ENCODE peak calls at places on chromosomes 2 and 18, in four cellular contexts. O is HCT116, E is lung, X is cardiac muscle cell. H is an unnamed sample. For H3K4me1 and H3K9me3, the result is how much of the 10 kb centered on the place peaks cover.

GRCh38 chr18:7571626-7572025 is 4.5 kb downstream of the PTPRM start:
- DNase-seq in O (no peak), E (no peak), X (no peak), H (no peak)

GRCh38 chr2:39435254-39435653 is 1.8 kb downstream of the MAP4K3 start:
- DNase-seq in O (no peak), E (no peak), X (peak), H (no peak)

GRCh38 chr2:210519594-210519993 is 36.8 kb upstream of the CPS1 start:
- DNase-seq in O (no peak), E (no peak), X (no peak), H (no peak)

GRCh38 chr2:3480352-3481010 is 38.9 kb downstream of the ADI1 start:
- DNase-seq in O (no peak), E (no peak), X (no peak), H (no peak)

GRCh38 chr2:207042155-207042554 is 102.8 kb downstream of the CPO start:
- DNase-seq in O (no peak), E (no peak), X (no peak), H (no peak)

GRCh38 chr18:57698571-57699276 is 77.1 kb upstream of the NARS1 start:
- DNase-seq in O (no peak), E (no peak), X (peak), H (no peak)

GRCh38 chr18:34697233-34697632 is 12.9 kb upstream of the DTNA start:
- DNase-seq in O (no peak), E (no peak), X (no peak), H (no peak)

GRCh38 chr2:216306868-216307267 is 65.4 kb downstream of the MARCHF4 start:
- DNase-seq in O (no peak), E (no peak), X (no peak), H (no peak)

GRCh38 chr2:143525006-143525405 is 395.8 kb downstream of the ARHGAP15 start:
- DNase-seq in O (no peak), E (no peak), X (no peak), H (no peak)

GRCh38 chr2:128312411-128312810 is 6.3 kb downstream of the HS6ST1 start:
- DNase-seq in O (no peak), E (no peak), X (no peak), H (no peak)

GRCh38 chr2:159793265-159793664 is 4.7 kb downstream of the CD302 start:
- DNase-seq in O (no peak), E (no peak), X (no peak), H (no peak)

GRCh38 chr2:1995086-1995485 is 250.8 kb upstream of the PXDN start:
- DNase-seq in O (no peak), E (no peak), X (no peak), H (no peak)

GRCh38 chr2:12083713-12084420 is 337.4 kb downstream of the LPIN1 start:
- DNase-seq in O (no peak), E (no peak), X (no peak), H (no peak)

GRCh38 chr2:174172802-174173355 is 75.5 kb downstream of the OLA1 start:
- DNase-seq in O (no peak), E (no peak), X (no peak), H (no peak)

GRCh38 chr2:685421-685820 is 8.2 kb upstream of the TMEM18 start:
- DNase-seq in O (no peak), E (no peak), X (no peak), H (no peak)

GRCh38 chr2:133504566-133505505 is 63.4 kb downstream of the NCKAP5 start:
- DNase-seq in O (no peak), E (no peak), X (peak), H (no peak)

GRCh38 chr2:129896226-129897100 is 83.0 kb upstream of the RAB6C start:
- DNase-seq in O (no peak), E (no peak), X (no peak), H (no peak)

GRCh38 chr18:12023375-12023774 is 42.1 kb downstream of the IMPA2 start:
- DNase-seq in O (no peak), E (no peak), X (no peak), H (no peak)

GRCh38 chr2:73101626-73102256 is 11.0 kb downstream of the RAB11FIP5 start:
- DNase-seq in O (no peak), E (no peak), X (no peak), H (no peak)

GRCh38 chr18:9348079-9348671 is 13.6 kb downstream of the TWSG1 start:
- DNase-seq in O (no peak), E (no peak), X (no peak), H (no peak)

GRCh38 chr18:37533647-37534565 is 31.7 kb downstream of the CELF4 start:
- DNase-seq in O (no peak), E (no peak), X (no peak), H (no peak)
- TF ChIP-seq CTCF in O (no peak), E (no peak), X (peak), H (no peak)

GRCh38 chr2:105397959-105398521 is 811 bp downstream of the FHL2 start:
- DNase-seq in O (no peak), E (no peak), X (no peak), H (no peak)
- H3K4me1 ChIP-seq in O (under half), E (under half), X (under half), H (under half)

GRCh38 chr2:95041824-95042442 is 16.4 kb downstream of the MAL start:
- DNase-seq in O (no peak), E (no peak), X (no peak), H (no peak)

GRCh38 chr2:95043300-95043786 is 17.8 kb downstream of the MAL start:
- DNase-seq in O (no peak), E (peak), X (peak), H (no peak)

GRCh38 chr2:95044598-95044997 is 19.1 kb downstream of the MAL start:
- DNase-seq in O (no peak), E (no peak), X (no peak), H (no peak)

GRCh38 chr2:95041060-95041823 is 15.7 kb downstream of the MAL start:
- DNase-seq in O (no peak), E (no peak), X (no peak), H (no peak)

DNA sequence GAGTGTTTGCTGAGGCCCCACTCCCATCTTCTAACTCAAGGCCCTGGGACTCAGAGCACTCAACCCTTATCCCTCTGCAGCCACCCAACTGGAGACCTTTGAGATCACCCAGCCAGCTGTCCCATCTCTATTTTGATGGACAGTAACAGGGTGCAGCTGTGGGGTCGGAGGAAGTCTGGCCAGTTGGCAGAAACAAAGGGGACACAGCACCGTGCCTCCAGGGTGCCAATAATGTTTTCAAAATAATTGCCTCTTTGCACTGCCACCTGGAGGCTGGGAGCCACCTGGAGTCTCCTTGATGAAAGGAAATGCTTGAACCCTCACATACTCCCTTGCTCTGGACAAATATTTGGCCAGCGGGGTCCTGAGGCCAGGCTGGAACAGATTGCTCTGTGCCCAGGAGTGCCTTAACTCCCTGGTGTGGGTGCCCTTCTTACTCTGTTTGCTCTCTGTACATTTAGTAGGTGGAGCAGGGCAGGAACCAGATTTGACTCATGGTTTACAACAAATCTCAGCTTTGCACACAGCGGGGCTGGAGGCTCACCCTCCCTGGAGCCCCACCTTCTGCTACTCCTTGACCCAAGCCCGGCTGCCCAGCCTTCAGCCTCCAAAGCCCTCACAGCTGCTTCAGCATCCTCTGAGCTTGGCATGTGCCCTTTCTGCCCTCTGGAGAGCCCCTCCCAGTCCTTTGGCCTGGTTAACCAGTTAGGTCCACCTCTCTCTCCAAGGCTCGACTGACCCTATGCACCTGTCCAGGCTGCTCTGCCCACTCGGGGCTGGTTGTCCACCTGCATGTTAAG is 17.2 kb downstream of the MAL start:
- DNase-seq in O (no peak), E (no peak), X (no peak), H (no peak)
- H3K9me3 ChIP-seq in O (under half), E (under half), X (under half), H (under half)

DNA sequence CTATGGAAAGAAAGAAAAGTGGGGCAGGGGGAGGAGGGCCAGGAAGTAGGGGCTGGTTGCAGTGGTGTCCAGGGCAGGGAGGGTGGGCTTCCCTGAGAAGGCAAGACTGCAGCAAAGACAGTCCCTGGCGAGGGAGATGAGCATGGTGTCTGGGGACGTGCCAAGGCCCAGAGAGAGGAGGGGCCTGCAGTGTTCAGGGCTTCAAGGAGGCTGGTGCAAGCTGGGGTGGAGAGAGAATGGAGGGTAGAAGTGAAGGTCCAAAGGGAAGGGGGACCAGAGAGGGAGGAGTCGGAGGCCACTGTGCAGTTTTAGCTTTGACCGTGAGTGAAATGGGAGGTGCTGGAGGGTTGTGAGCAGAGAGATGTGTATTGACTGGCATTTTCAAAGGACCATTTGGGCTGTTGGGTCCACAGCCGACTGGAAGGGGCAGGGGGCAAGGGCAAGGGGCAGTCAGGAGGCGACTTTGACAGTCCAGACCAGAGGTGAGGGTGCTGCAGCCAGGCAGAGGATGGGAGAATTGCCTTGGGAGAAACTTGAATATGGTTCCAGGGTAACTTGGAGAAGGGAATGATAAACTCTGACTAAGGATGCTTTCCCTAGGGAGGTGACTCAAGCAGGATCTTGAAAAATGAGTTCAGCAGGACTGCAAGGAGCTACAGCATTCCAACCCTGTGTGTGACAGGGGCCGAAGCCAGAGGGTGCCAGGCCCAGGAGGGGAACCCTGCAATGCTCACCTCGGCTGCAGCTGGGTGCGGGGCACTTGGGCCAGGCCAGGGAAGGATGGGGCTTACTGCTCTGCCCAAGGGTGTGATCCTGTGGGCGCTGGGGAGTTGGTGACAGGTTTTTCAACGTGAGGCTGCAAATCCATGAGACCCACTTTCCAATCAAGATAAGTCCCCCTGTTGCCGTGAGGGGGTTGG is 177.1 kb upstream of the HAAO start:
- DNase-seq in O (no peak), E (no peak), X (no peak), H (peak)
- TF ChIP-seq CTCF in O (no peak), E (no peak), X (no peak), H (no peak)

DNA sequence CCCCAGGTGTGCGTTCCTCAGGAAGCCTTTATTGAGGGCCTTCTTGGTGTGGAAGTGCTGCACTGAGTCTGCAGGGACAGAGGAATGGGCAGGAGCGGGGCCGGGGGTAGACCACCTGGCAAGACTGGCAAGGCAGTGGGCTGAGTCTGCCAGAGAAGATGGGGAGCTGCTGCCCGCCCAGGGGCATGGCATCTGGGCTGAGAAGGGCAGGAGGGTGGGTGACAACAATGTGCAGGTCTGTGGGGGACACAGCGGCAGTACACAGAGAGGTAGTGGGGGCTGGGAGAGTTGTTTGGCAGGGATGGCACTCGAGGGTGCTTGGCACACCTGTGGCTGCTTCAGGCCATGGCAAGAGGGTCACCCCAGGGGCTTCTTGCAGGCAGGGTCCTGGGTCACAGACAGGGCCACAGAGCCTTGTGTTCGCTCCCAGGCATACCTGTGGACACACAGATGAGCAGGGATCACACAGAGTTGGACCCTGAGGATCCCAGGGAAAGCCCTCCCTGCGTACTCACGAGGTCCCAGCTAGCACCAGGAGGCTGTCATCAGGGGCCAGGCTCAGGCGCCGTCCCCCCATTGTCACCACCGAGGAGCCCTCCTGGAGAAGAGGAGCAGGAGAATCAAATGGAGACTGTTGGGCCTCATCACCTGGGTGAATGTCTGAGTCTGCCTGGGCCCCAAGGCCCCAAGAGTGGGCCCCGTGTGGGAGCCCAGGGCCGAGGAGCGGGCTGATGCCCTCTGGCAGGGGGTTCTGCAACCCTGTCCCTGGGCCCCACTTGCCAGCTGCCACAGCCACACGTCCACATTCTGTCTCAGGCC is 3.4 kb upstream of the OXER1 start:
- DNase-seq in O (no peak), E (no peak), X (no peak), H (no peak)
- H3K4me1 ChIP-seq in O (under half), E (under half), X (under half), H (under half)